ENCODE peak calls at places on chromosomes 1 and 21, in nine cellular contexts. Q, R, H, N, S, M, G, U and L are unnamed samples.

GRCh38 chr1:235160395-235160964 is 570 bp downstream of the RBM34 start:
- DNase-seq in Q (peak), R (no peak), H (peak), N (peak), S (no peak), M (peak), G (peak), U (peak), L (peak)

GRCh38 chr1:14733053-14733778 is 134.7 kb downstream of the KAZN start:
- DNase-seq in Q (peak), R (no peak), H (no peak), N (no peak), S (peak), M (no peak), G (peak), U (no peak), L (no peak)

GRCh38 chr1:213982814-213983588 is 4.8 kb upstream of the PROX1 start:
- DNase-seq in Q (no peak), R (no peak), H (no peak), N (no peak), S (no peak), M (no peak), G (peak), U (no peak), L (no peak)

GRCh38 chr1:63547621-63548294 is 24.4 kb downstream of the EFCAB7 start:
- DNase-seq in Q (no peak), R (no peak), H (no peak), N (peak), S (no peak), M (no peak), G (peak), U (peak), L (no peak)

GRCh38 chr1:225917536-225917935 is 6.5 kb downstream of the PYCR2 start:
- DNase-seq in Q (no peak), R (no peak), H (no peak), N (no peak), S (no peak), M (no peak), G (peak), U (peak), L (no peak)

GRCh38 chr1:9437931-9438330 is 101.3 kb upstream of the SLC25A33 start:
- DNase-seq in Q (no peak), R (no peak), H (no peak), N (peak), S (peak), M (no peak), G (peak), U (peak), L (no peak)

GRCh38 chr21:29232601-29233541 is 65.9 kb upstream of the BACH1 start:
- DNase-seq in Q (no peak), R (no peak), H (no peak), N (peak), S (no peak), M (no peak), G (peak), U (peak), L (no peak)

GRCh38 chr1:175922254-175922881 is 179.0 kb upstream of the TNR start:
- DNase-seq in Q (no peak), R (no peak), H (no peak), N (no peak), S (no peak), M (no peak), G (no peak), U (no peak), L (no peak)

GRCh38 chr1:15939181-15940109 is 36.5 kb downstream of the ZBTB17 start:
- DNase-seq in Q (no peak), R (no peak), H (no peak), N (peak), S (no peak), M (no peak), G (peak), U (peak), L (no peak)

GRCh38 chr1:159756397-159756796 is 24.4 kb upstream of the DUSP23 start:
- DNase-seq in Q (no peak), R (no peak), H (no peak), N (peak), S (no peak), M (no peak), G (no peak), U (no peak), L (no peak)

GRCh38 chr1:236514703-236515442 is 8.9 kb upstream of the LGALS8 start:
- DNase-seq in Q (no peak), R (no peak), H (no peak), N (no peak), S (no peak), M (no peak), G (no peak), U (no peak), L (no peak)

GRCh38 chr1:92903765-92904164 is 57.5 kb downstream of the DIPK1A start:
- DNase-seq in Q (no peak), R (no peak), H (no peak), N (no peak), S (no peak), M (no peak), G (no peak), U (no peak), L (no peak)

GRCh38 chr1:22731924-22732522 is 21.4 kb downstream of the EPHB2 start:
- DNase-seq in Q (no peak), R (no peak), H (no peak), N (peak), S (no peak), M (no peak), G (no peak), U (peak), L (no peak)

GRCh38 chr1:110524311-110525249 is 5.6 kb upstream of the KCNA10 start:
- DNase-seq in Q (peak), R (no peak), H (no peak), N (peak), S (no peak), M (no peak), G (peak), U (peak), L (no peak)

GRCh38 chr1:243349128-243349527 is 93.3 kb downstream of the SDCCAG8 start:
- DNase-seq in Q (no peak), R (no peak), H (no peak), N (no peak), S (no peak), M (no peak), G (no peak), U (no peak), L (no peak)

GRCh38 chr1:58047265-58047858 is 499.2 kb downstream of the OMA1 start:
- DNase-seq in Q (peak), R (no peak), H (no peak), N (peak), S (no peak), M (no peak), G (no peak), U (no peak), L (no peak)

GRCh38 chr1:27959792-27960603 is at the start of gene XKR8:
- DNase-seq in Q (peak), R (peak), H (peak), N (peak), S (peak), M (peak), G (peak), U (peak), L (no peak)

GRCh38 chr1:150429805-150430204 is 57.4 kb upstream of the TARS2 start:
- DNase-seq in Q (peak), R (no peak), H (no peak), N (peak), S (no peak), M (no peak), G (no peak), U (peak), L (no peak)
- TF ChIP-seq CTCF in Q (peak), R (peak), H (peak), N (no peak), S (no peak), M (no peak), G (peak), U (no peak), L (peak)

DNA sequence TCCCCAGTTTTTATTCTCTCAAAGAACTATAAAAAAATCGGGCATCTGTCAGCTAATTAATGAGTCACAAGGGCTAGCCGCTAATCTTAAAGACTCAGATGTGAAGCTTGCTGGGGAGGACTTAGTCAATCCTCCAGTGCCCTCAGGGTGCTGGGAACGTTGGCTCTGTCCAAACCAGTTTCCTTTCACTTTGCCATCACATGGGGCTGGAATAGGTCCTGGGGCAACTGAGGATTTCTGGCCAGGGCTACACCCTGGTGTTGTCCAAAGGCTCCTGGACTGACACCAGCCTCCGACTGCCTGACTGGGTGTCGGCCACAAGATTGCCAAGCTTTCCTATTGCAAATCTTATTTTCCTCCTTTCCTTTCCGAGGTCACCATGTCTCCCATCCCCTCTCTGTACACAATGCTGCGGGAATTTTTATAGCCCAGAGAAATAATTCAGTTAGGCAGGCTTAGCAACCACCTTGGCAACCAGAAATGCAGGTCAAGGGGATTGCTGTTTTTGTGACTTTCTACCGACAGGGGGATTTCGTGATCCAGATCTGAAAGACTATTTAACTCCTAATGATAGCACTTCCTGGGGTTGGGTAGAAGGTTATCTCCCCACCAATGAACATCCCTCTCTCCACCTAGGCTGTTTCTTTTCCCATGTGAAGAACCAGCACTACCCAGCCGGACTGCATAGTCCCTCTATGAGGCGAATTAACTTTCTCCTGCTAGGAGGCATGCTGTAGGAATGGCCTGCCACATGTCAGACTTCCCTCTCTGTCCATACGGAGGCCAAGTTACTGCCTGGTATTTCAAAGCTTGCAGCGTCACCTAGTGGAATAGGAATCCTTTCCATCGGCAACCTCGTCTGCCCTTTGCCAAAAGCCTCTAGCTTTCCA is 29.9 kb upstream of the CTBS start:
- DNase-seq in Q (no peak), R (no peak), H (no peak), N (peak), S (peak), M (peak), G (peak), U (peak), L (peak)
- TF ChIP-seq CTCF in Q (no peak), R (peak), H (peak), N (peak), S (peak), M (peak), G (peak), U (peak), L (peak)

GRCh38 chr1:99648107-99648506 is 2.2 kb downstream of the PALMD start:
- DNase-seq in Q (no peak), R (no peak), H (no peak), N (peak), S (peak), M (no peak), G (peak), U (no peak), L (no peak)
- TF ChIP-seq CTCF in Q (no peak), R (peak), H (no peak), N (peak), S (no peak), M (no peak), G (no peak), U (no peak), L (no peak)

DNA sequence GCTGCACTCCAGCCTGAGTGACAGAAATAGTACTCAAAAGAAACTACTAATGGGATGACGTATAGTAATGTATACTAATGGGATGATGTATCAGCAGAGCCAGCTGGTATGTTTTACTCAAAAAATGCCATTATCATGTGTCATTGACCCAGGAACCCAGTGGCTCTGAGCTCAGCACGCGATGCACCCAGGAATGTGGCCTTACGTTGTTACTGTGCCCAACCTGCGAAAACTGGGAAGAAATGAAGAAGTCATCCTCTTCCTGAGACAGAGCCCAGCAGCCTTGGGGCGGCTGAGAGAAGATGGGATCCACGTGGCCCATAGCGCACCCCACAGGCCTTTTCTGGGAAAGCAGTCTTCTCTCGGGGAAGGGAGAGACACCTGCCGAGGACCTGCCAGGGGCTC is 8.8 kb downstream of the UBE2J2 start:
- DNase-seq in Q (no peak), R (no peak), H (peak), N (peak), S (no peak), M (peak), G (peak), U (peak), L (peak)
- TF ChIP-seq CTCF in Q (no peak), R (peak), H (peak), N (peak), S (no peak), M (peak), G (peak), U (peak), L (peak)

DNA sequence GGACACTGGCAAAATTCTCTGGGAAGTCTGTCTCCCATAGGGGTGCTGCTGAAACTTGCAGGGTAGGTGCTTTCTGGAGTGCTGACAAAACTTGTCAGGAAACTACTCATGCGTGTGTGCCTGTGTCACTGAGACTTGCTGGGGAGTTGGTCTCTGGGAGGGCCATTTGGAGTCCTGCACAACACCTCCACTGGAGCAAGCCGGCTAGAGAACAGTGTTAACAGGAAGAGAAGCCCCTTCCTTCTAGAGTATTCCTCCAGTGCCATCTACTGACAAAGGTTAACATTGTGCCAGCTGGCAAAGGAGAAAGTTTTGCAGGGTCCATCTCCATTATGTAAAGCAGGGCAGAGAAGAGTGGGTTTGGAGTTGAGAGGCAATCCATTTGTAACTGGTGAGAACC is 30.0 kb downstream of the ZMYM4 start:
- DNase-seq in Q (peak), R (no peak), H (no peak), N (peak), S (no peak), M (no peak), G (peak), U (peak), L (no peak)
- TF ChIP-seq CTCF in Q (peak), R (peak), H (peak), N (peak), S (no peak), M (peak), G (peak), U (peak), L (peak)

GRCh38 chr1:101816262-101816661 is 180.5 kb downstream of the OLFM3 start:
- DNase-seq in Q (no peak), R (no peak), H (no peak), N (no peak), S (no peak), M (no peak), G (no peak), U (no peak), L (no peak)

GRCh38 chr1:101820080-101820479 is 176.6 kb downstream of the OLFM3 start:
- DNase-seq in Q (no peak), R (no peak), H (no peak), N (peak), S (no peak), M (no peak), G (peak), U (peak), L (no peak)
- TF ChIP-seq CTCF in Q (peak), R (no peak), H (peak), N (peak), S (no peak), M (no peak), G (peak), U (peak), L (no peak)

GRCh38 chr1:77639056-77639455 is 43.4 kb downstream of the ZZZ3 start:
- DNase-seq in Q (no peak), R (no peak), H (no peak), N (peak), S (no peak), M (no peak), G (peak), U (peak), L (peak)
- TF ChIP-seq CTCF in Q (no peak), R (no peak), H (no peak), N (no peak), S (no peak), M (no peak), G (no peak), U (no peak), L (no peak)

GRCh38 chr1:212699839-212700596 is at the start of gene BATF3:
- DNase-seq in Q (peak), R (no peak), H (no peak), N (no peak), S (peak), M (no peak), G (peak), U (no peak), L (no peak)
- TF ChIP-seq CTCF in Q (no peak), R (no peak), H (no peak), N (no peak), S (no peak), M (no peak), G (no peak), U (no peak), L (no peak)